ENCODE peak calls at places on chromosomes 4 and X, in eight cellular contexts. W, D, Y, T, S, G, B and J are unnamed samples.

GRCh38 chrX:67353651-67354370 is 190.0 kb upstream of the AR start:
- DNase-seq in W (no peak), T (no peak), G (no peak), B (no peak), S (no peak), D (no peak), Y (no peak), J (no peak)

GRCh38 chr4:114077610-114078009 is 98.2 kb upstream of the ARSJ start:
- DNase-seq in B (no peak), T (no peak), S (peak), W (no peak), D (no peak), G (no peak), Y (peak), J (no peak)

GRCh38 chrX:46589977-46590723 is 16.6 kb downstream of the CHST7 start:
- DNase-seq in B (no peak), D (no peak), Y (no peak), G (no peak), T (no peak), S (no peak), W (no peak), J (no peak)

GRCh38 chr4:55080174-55080865 is 45.1 kb downstream of the KDR start:
- DNase-seq in G (no peak), T (no peak), W (no peak), D (no peak), Y (peak), B (no peak), S (no peak), J (no peak)

GRCh38 chrX:20951016-20951795 is 423.0 kb upstream of the CNKSR2 start:
- DNase-seq in B (no peak), G (no peak), D (no peak), S (no peak), W (no peak), Y (no peak), T (no peak), J (no peak)

GRCh38 chrX:18871970-18872369 is 111.9 kb downstream of the PHKA2 start:
- DNase-seq in G (no peak), D (no peak), W (no peak), T (no peak), Y (no peak), B (no peak), S (no peak), J (no peak)

GRCh38 chr4:159273126-159273438 is 170.2 kb downstream of the RAPGEF2 start:
- DNase-seq in T (no peak), W (no peak), B (no peak), D (no peak), G (no peak), Y (no peak), S (no peak), J (no peak)

GRCh38 chrX:31293409-31293808 is 221.6 kb upstream of the FTHL17 start:
- DNase-seq in T (no peak), G (peak), W (no peak), S (no peak), Y (no peak), B (peak), D (no peak), J (no peak)

GRCh38 chr4:186934841-186935443 is 211.3 kb upstream of the FAT1 start:
- DNase-seq in D (no peak), T (no peak), S (no peak), W (no peak), Y (no peak), B (no peak), G (no peak), J (no peak)

GRCh38 chr4:6889101-6889735 is 20.4 kb upstream of the TBC1D14 start:
- DNase-seq in T (no peak), S (no peak), Y (no peak), W (no peak), G (peak), B (no peak), D (no peak), J (no peak)

GRCh38 chrX:100864967-100865366 is 9.2 kb downstream of the NOX1 start:
- DNase-seq in W (no peak), Y (no peak), G (no peak), B (no peak), S (no peak), T (peak), D (no peak), J (no peak)

GRCh38 chr4:3427706-3428446 is 13.9 kb upstream of the HGFAC start:
- DNase-seq in S (no peak), D (no peak), Y (no peak), W (peak), T (no peak), B (no peak), G (no peak), J (no peak)

GRCh38 chrX:47751670-47752069 is 85.0 kb upstream of the ZNF81 start:
- DNase-seq in W (peak), B (peak), G (no peak), D (peak), Y (peak), T (no peak), S (peak), J (peak)

GRCh38 chr4:185359767-185360446 is 35.8 kb downstream of the LRP2BP start:
- DNase-seq in T (no peak), Y (no peak), G (no peak), W (no peak), S (peak), B (no peak), D (no peak), J (no peak)

GRCh38 chrX:40056420-40056819 is 41.3 kb downstream of the BCOR start:
- DNase-seq in T (no peak), W (no peak), Y (peak), S (no peak), B (no peak), D (no peak), G (no peak), J (no peak)

GRCh38 chrX:14899607-14900006 is 26.4 kb downstream of the MOSPD2 start:
- DNase-seq in Y (no peak), D (no peak), G (peak), W (no peak), T (no peak), B (no peak), S (no peak), J (no peak)

GRCh38 chr4:144705861-144706590 is 60.1 kb downstream of the HHIP start:
- DNase-seq in B (no peak), T (no peak), Y (no peak), D (no peak), W (no peak), G (no peak), S (no peak), J (no peak)

GRCh38 chr4:169398294-169398693 is 127.5 kb upstream of the SH3RF1 start:
- DNase-seq in S (no peak), W (no peak), D (no peak), B (no peak), T (no peak), G (no peak), Y (no peak), J (no peak)

GRCh38 chr4:152937535-152938236 is 1.6 kb downstream of the FHDC1 start:
- DNase-seq in G (peak), Y (peak), D (no peak), W (peak), S (peak), B (no peak), T (peak), J (no peak)

GRCh38 chr4:88341227-88342192 is 37.1 kb upstream of the HERC6 start:
- DNase-seq in G (no peak), D (peak), T (peak), Y (peak), B (no peak), W (no peak), S (no peak), J (no peak)

GRCh38 chrX:132489256-132490085 is 633 bp upstream of the MBNL3 start:
- DNase-seq in D (peak), G (peak), T (no peak), Y (peak), B (peak), W (peak), S (peak), J (peak)

GRCh38 chr4:152162331-152162697 is 373.6 kb downstream of the FBXW7 start:
- DNase-seq in G (no peak), D (no peak), Y (peak), W (no peak), B (no peak), S (no peak), T (no peak), J (no peak)

GRCh38 chr4:75849459-75849858 is 52.8 kb downstream of the PPEF2 start:
- DNase-seq in T (no peak), Y (no peak), G (no peak), D (no peak), W (no peak), S (no peak), B (no peak), J (no peak)

GRCh38 chr4:14841801-14842748 is 160.2 kb upstream of the CPEB2 start:
- DNase-seq in D (peak), T (no peak), W (no peak), Y (peak), G (no peak), S (peak), B (no peak), J (no peak)

GRCh38 chr4:51831133-51831532 is 11.8 kb upstream of the DCUN1D4 start:
- DNase-seq in W (peak), S (peak), G (peak), Y (peak), T (no peak), B (peak), D (peak), J (peak)

GRCh38 chrX:129925305-129926092 is 19.5 kb downstream of the UTP14A start:
- DNase-seq in T (peak), B (peak), W (peak), Y (peak), G (peak), S (peak), D (peak), J (peak)

GRCh38 chrX:154050113-154050495 is 30.4 kb upstream of the IRAK1 start:
- DNase-seq in Y (no peak), G (no peak), S (no peak), T (no peak), W (no peak), B (no peak), D (no peak), J (no peak)

GRCh38 chrX:65871671-65872311 is 168.1 kb downstream of the VSIG4 start:
- DNase-seq in Y (peak), D (no peak), G (peak), W (no peak), T (no peak), B (peak), S (peak), J (no peak)

GRCh38 chr4:10074767-10075105 is 41.9 kb downstream of the WDR1 start:
- DNase-seq in Y (peak), G (peak), W (no peak), S (no peak), B (peak), D (no peak), T (no peak), J (no peak)

GRCh38 chrX:119775517-119776238 is 15.8 kb downstream of the RPL39 start:
- DNase-seq in W (no peak), B (peak), S (no peak), G (no peak), Y (no peak), D (no peak), T (no peak), J (no peak)

GRCh38 chr4:80302616-80303223 is 32.8 kb upstream of the CFAP299 start:
- DNase-seq in S (no peak), W (no peak), T (no peak), G (no peak), D (no peak), Y (no peak), B (no peak), J (no peak)

GRCh38 chr4:70991596-70991995 is 1.9 kb upstream of the DCK start:
- DNase-seq in S (no peak), B (no peak), Y (no peak), W (no peak), G (no peak), D (no peak), T (no peak), J (no peak)

GRCh38 chrX:20352935-20353336 is 86.2 kb upstream of the RPS6KA3 start:
- DNase-seq in B (no peak), S (no peak), T (no peak), G (peak), W (no peak), D (no peak), Y (no peak), J (no peak)